ENCODE peak calls at places on chromosomes 6 and 20, in four cellular contexts. E is stomach, T is omental fat pad, Z is cardiac fibroblast. S is an unnamed sample.

GRCh38 chr6:27795697-27796494 is 116.3 kb downstream of the OR2B2 start:
- DNase-seq in E (no peak), T (no peak), Z (peak; percentile 96), S (peak; percentile 86)

GRCh38 chr20:38896009-38896594 is 30.1 kb upstream of the FAM83D start:
- DNase-seq in E (no peak), T (no peak), Z (no peak), S (no peak)

GRCh38 chr6:16769131-16769985 is 8.1 kb upstream of the ATXN1 start:
- DNase-seq in E (peak; percentile 44), T (no peak), Z (peak; percentile 91), S (peak; percentile 79)

GRCh38 chr6:134995536-134995935 is 45.6 kb upstream of the ALDH8A1 start:
- DNase-seq in E (no peak), T (no peak), Z (peak; percentile 9), S (no peak)

GRCh38 chr6:160004419-160005160 is 35.7 kb downstream of the IGF2R start:
- DNase-seq in E (no peak), T (no peak), Z (no peak), S (no peak)

GRCh38 chr6:149235130-149235561 is 82.4 kb upstream of the TAB2 start:
- DNase-seq in E (no peak), T (no peak), Z (peak; percentile 94), S (peak; percentile 68)

GRCh38 chr6:98946266-98946817 is 1.4 kb downstream of the FBXL4 start:
- DNase-seq in E (no peak), T (no peak), Z (peak; percentile 7), S (no peak)

GRCh38 chr6:81938014-81938761 is 185.7 kb upstream of the TENT5A start:
- DNase-seq in E (no peak), T (no peak), Z (peak; percentile 96), S (peak; percentile 58)

GRCh38 chr6:93790976-93791375 is 371.6 kb upstream of the EPHA7 start:
- DNase-seq in E (no peak), T (no peak), Z (peak; percentile 57), S (no peak)

GRCh38 chr20:50385733-50386640 is 124.2 kb upstream of the PTPN1 start:
- DNase-seq in E (no peak), T (no peak), Z (no peak), S (no peak)

GRCh38 chr6:11011787-11012234 is 32.3 kb downstream of the ELOVL2 start:
- DNase-seq in E (peak; percentile 40), T (no peak), Z (no peak), S (peak; percentile 53)

GRCh38 chr6:5457983-5458683 is 196.8 kb downstream of the FARS2 start:
- DNase-seq in E (peak; percentile 87), T (no peak), Z (no peak), S (peak; percentile 15)

GRCh38 chr6:149830731-149831379 is 33.3 kb downstream of the LRP11 start:
- DNase-seq in E (no peak), T (no peak), Z (peak; percentile 26), S (no peak)

GRCh38 chr6:4220619-4221018 is 85.2 kb upstream of the ECI2 start:
- DNase-seq in E (no peak), T (no peak), Z (peak; percentile 61), S (no peak)

GRCh38 chr20:25538838-25539665 is 46.3 kb downstream of the NINL start:
- DNase-seq in E (no peak), T (no peak), Z (no peak), S (no peak)

GRCh38 chr6:125658759-125659431 is 90.5 kb upstream of the HEY2 start:
- DNase-seq in E (no peak), T (no peak), Z (no peak), S (no peak)

GRCh38 chr6:113651120-113651519 is 206.0 kb upstream of the MARCKS start:
- DNase-seq in E (no peak), T (no peak), Z (no peak), S (no peak)

DNA sequence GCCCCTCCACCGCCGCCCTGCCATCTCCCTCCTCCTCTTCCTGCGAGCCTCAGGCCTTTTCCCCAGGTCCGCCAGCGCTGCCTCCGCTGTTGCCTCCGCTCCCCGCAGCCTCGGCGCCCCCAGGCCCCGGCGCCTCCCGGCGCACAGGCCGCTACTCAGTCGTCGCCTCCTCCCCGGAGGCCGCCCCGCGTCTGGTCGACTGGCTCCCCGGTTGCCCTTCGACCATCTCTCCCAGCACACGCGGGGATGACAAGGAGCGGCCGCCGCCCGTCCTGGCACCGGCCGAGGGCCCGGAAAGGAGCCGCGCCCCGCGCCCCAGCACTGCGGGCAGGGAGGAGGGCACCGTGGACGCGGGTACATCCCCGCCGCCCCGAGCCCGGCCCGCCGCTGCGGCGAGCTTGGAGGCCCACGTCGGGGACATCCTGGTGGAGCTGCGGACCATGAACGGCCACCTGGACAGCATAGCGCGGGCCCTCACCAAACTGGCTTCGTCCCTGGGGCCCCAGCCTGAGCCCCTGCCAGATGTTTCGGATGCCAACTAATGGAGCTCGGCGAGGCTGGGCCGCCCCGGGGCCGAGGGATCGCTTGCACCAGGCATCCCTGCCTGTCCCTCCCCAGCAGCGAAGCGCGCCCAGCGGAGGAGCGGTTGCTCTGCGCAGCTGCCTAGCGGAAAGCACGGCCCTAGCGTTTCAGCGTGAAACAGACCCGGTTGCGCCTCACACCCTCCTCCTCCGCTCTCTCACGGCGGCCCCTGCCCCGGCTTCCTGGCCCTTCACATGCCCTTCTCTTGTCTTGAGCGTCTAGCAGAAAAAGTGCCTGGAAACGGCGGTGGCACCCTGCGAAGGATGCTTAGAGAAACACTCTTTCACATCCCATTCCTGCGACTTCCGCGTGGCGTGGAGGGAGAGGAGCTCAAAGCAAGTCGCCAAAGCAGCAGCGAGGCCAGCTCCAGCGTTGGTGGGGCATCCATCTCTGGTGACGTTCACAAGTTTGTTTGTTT is 285.7 kb upstream of the SUPT3H start:
- DNase-seq in E (no peak), T (no peak), Z (peak; percentile 51), S (no peak)
- TF ChIP-seq CTCF in E (no peak), T (no peak), Z (peak; percentile 18), S (no peak)

GRCh38 chr6:136103101-136103688 is 146.9 kb downstream of the MTFR2 start:
- DNase-seq in E (no peak), T (no peak), Z (peak; percentile 54), S (no peak)
- TF ChIP-seq CTCF in E (no peak), T (no peak), Z (no peak), S (no peak)

GRCh38 chr20:45304464-45304999 is 2.1 kb upstream of the RBPJL start:
- DNase-seq in E (no peak), T (no peak), Z (no peak), S (no peak)

GRCh38 chr20:45303586-45304463 is 2.8 kb upstream of the RBPJL start:
- DNase-seq in E (no peak), T (no peak), Z (no peak), S (no peak)

GRCh38 chr20:45300961-45301360 is 5.7 kb upstream of the RBPJL start:
- DNase-seq in E (no peak), T (no peak), Z (peak; percentile 36), S (peak; percentile 79)

GRCh38 chr20:45299786-45300185 is 6.9 kb upstream of the RBPJL start:
- DNase-seq in E (no peak), T (no peak), Z (no peak), S (no peak)

GRCh38 chr20:45301824-45302251 is 4.8 kb upstream of the RBPJL start:
- DNase-seq in E (no peak), T (no peak), Z (no peak), S (no peak)
- TF ChIP-seq CTCF in E (no peak), T (no peak), Z (no peak), S (no peak)

DNA sequence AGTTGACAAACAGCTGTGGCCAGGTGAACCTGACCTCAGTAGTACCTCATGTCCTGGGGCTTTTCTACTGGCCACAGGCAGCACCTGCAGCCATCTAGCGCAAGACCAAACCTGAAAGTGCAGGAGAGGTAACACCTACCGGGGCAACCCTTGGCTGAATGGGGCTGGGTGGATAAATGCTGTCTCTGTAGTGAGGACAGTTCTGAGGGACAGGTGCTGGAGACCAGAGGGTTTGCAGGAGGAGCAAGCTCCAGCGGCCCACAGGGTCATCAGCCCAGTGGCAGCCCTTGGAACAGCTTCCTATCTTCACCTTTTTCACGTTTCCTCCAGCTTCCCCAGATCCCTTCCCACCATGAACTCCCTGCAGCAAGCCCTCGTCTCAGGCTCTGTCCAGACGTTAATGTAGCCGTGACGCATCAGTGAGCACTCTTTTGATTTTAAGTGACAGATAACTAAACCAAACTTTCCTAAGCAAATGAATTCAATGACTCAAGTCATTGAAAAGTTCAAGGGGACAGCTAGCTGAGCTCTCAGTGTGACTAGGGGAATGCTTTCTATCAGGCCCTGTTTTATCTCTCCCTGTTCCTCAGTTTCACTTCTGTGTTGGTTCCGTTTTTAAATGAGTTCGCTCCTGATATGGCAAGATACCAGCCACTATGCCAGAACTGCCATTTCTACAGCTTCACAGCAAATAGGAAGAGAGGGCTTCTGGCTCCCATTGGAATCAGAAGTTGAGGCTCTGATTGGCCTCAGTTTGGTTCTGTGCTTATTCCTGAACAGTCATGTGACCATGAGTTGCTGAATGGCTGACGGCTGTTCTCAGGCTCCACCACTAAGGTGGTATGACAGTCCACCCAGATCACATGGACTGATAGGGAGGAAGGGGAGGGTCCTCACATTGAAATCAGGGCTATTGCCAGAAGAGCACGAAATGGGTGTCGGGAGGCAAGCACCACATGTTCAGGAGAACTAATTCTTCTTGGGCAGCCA is 12.1 kb upstream of the PFDN4 start:
- DNase-seq in E (no peak), T (no peak), Z (no peak), S (no peak)
- TF ChIP-seq CTCF in E (no peak), T (no peak), Z (no peak), S (no peak)